ENCODE peak calls at places on chromosomes 7 and 10, in seven cellular contexts. A is NCI-H1436, C is neural progenitor cell, L is lower lobe of right lung, P is SJSA1, Z is colonic mucosa, K is NCI-H1048. G is an unnamed sample.

GRCh38 chr10:50293508-50294320 is 42.4 kb upstream of the ASAH2 start:
- DNase-seq in A (no peak), C (no peak), L (no peak), P (no peak), Z (peak), K (no peak), G (no peak)

GRCh38 chr10:86536294-86536861 is 14.8 kb upstream of the WAPL start:
- DNase-seq in A (no peak), C (peak), L (no peak), P (no peak), Z (no peak), K (no peak), G (peak)

GRCh38 chr10:107409517-107409916 is 245.0 kb upstream of the SORCS1 start:
- DNase-seq in A (no peak), C (peak), L (no peak), P (no peak), Z (no peak), K (no peak), G (peak)

GRCh38 chr10:124521429-124521871 is 59.8 kb downstream of the LHPP start:
- DNase-seq in A (no peak), C (peak), L (peak), P (no peak), Z (no peak), K (no peak), G (no peak)

GRCh38 chr10:79077488-79078173 is 8.9 kb downstream of the ZMIZ1 start:
- DNase-seq in A (no peak), C (no peak), L (no peak), P (no peak), Z (peak), K (no peak), G (no peak)

GRCh38 chr10:70757856-70758255 is 27.3 kb downstream of the TBATA start:
- DNase-seq in A (no peak), C (no peak), L (peak), P (no peak), Z (no peak), K (no peak), G (no peak)

GRCh38 chr10:100382553-100382952 is 35.5 kb downstream of the SCD start:
- DNase-seq in A (no peak), C (no peak), L (no peak), P (no peak), Z (no peak), K (no peak), G (no peak)

GRCh38 chr7:92727755-92728154 is 108.6 kb downstream of the CDK6 start:
- DNase-seq in A (no peak), C (no peak), L (no peak), P (no peak), Z (no peak), K (no peak), G (no peak)

GRCh38 chr10:1411451-1411850 is 325.9 kb downstream of the ADARB2 start:
- DNase-seq in A (no peak), C (no peak), L (no peak), P (peak), Z (no peak), K (no peak), G (no peak)

GRCh38 chr7:22894585-22894984 is 71.9 kb upstream of the TOMM7 start:
- DNase-seq in A (no peak), C (no peak), L (no peak), P (no peak), Z (no peak), K (no peak), G (no peak)

GRCh38 chr10:18359839-18360238 is 219.6 kb downstream of the CACNB2 start:
- DNase-seq in A (no peak), C (no peak), L (no peak), P (no peak), Z (peak), K (no peak), G (no peak)

GRCh38 chr7:142303650-142304049 is 45.8 kb upstream of the PRSS58 start:
- DNase-seq in A (no peak), C (peak), L (no peak), P (no peak), Z (no peak), K (no peak), G (peak)

GRCh38 chr7:128932862-128933821 is 4.6 kb upstream of the IRF5 start:
- DNase-seq in A (no peak), C (no peak), L (no peak), P (no peak), Z (no peak), K (no peak), G (peak)

GRCh38 chr7:29039747-29040569 is 81.8 kb upstream of the TRIL start:
- DNase-seq in A (no peak), C (no peak), L (no peak), P (no peak), Z (no peak), K (no peak), G (peak)

GRCh38 chr7:96636979-96637378 is 72.7 kb downstream of the SEM1 start:
- DNase-seq in A (no peak), C (no peak), L (no peak), P (no peak), Z (no peak), K (no peak), G (no peak)

G was measured in left kidney.